ENCODE peak calls at places on chromosomes 12 and 14, in six cellular contexts. X, P, U, S, D and E are unnamed samples.

GRCh38 chr12:9363145-9363544 is 154.9 kb upstream of the PZP start:
- DNase-seq in X (no peak), P (peak), U (no peak), S (no peak), D (no peak), E (no peak)

GRCh38 chr12:109752117-109753053 is 38.8 kb downstream of the FAM222A start:
- DNase-seq in X (no peak), P (no peak), U (no peak), S (no peak), D (no peak), E (no peak)

GRCh38 chr12:10235761-10236631 is 23.3 kb downstream of the GABARAPL1 start:
- DNase-seq in X (peak), P (peak), U (peak), S (peak), D (peak), E (no peak)

GRCh38 chr14:68654471-68654941 is 138.4 kb downstream of the ZFP36L1 start:
- DNase-seq in X (peak), P (no peak), U (peak), S (no peak), D (no peak), E (no peak)

GRCh38 chr12:128864516-128865186 is 11.4 kb downstream of the GLT1D1 start:
- DNase-seq in X (no peak), P (peak), U (no peak), S (no peak), D (no peak), E (no peak)

GRCh38 chr12:51381226-51382079 is 9.8 kb downstream of the GALNT6 start:
- DNase-seq in X (peak), P (no peak), U (peak), S (peak), D (peak), E (no peak)

GRCh38 chr12:6277982-6278438 is 32.5 kb upstream of the PLEKHG6 start:
- DNase-seq in X (no peak), P (no peak), U (no peak), S (no peak), D (no peak), E (peak)

GRCh38 chr12:25570418-25570817 is 17.3 kb upstream of the LMNTD1 start:
- DNase-seq in X (no peak), P (no peak), U (no peak), S (no peak), D (no peak), E (no peak)

GRCh38 chr14:35215110-35215872 is 76.9 kb upstream of the PSMA6 start:
- DNase-seq in X (no peak), P (no peak), U (peak), S (peak), D (peak), E (no peak)

GRCh38 chr12:100995771-100996170 is 201.2 kb downstream of the ANO4 start:
- DNase-seq in X (no peak), P (no peak), U (no peak), S (no peak), D (no peak), E (no peak)

GRCh38 chr12:110289021-110289710 is 8.1 kb downstream of the ATP2A2 start:
- DNase-seq in X (no peak), P (no peak), U (no peak), S (no peak), D (no peak), E (no peak)

GRCh38 chr14:83779266-83779665 is 1750.7 kb upstream of the FLRT2 start:
- DNase-seq in X (no peak), P (no peak), U (peak), S (no peak), D (peak), E (no peak)

DNA sequence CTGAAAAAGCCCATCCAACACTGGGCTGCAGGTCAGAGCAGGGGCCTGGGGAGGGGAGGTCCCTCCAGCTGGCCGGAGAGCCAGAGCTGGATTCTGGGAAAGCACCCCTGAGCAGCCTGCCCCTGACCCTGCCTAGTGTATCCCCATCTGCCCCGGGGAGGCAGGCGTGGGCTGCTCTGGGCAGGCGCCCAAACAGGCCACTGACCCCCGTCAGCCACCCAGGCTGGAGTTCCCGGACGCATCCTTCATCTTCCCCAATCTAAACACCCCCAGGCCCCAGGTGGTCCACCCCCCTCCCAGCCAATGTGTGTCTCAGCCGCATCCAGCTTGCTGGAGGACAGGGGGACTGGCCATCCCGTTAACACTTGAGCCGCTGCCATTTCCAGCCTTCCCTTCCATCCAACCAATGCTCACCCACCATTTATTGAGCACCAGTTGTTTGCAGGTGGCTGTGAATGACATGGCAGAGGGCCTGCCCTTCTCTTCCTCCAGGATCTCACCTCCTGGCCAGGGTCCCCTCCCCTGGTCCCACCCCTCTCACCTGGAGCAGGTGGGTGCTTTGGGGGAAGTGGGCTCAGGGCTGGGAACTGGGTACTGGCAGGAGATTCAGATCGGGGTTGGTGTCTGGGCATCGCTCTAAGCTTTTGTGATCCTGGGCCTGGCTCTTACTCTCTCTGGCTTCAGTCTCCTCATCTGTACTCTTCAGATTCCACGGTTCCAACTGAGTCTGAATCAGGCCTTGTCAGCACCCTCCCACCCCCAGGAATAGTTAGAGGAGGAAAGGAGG is 743 bp upstream of the DTX1 start:
- DNase-seq in X (no peak), P (no peak), U (no peak), S (no peak), D (no peak), E (no peak)
- H3K4me3 ChIP-seq in X (no peak), P (no peak), U (no peak), S (no peak), D (no peak), E (no peak)

GRCh38 chr14:57295261-57295660 is 26.5 kb downstream of the AP5M1 start:
- DNase-seq in X (no peak), P (no peak), U (no peak), S (no peak), D (no peak), E (no peak)

GRCh38 chr14:57290753-57291152 is 22.0 kb downstream of the AP5M1 start:
- DNase-seq in X (no peak), P (no peak), U (no peak), S (no peak), D (no peak), E (no peak)

GRCh38 chr14:57297852-57298251 is 29.1 kb downstream of the AP5M1 start:
- DNase-seq in X (no peak), P (no peak), U (no peak), S (no peak), D (no peak), E (no peak)

GRCh38 chr14:57291692-57292647 is 23.2 kb downstream of the AP5M1 start:
- DNase-seq in X (no peak), P (no peak), U (no peak), S (no peak), D (no peak), E (no peak)

GRCh38 chr14:57293851-57294837 is 25.4 kb downstream of the AP5M1 start:
- DNase-seq in X (no peak), P (no peak), U (peak), S (peak), D (peak), E (no peak)
- TF ChIP-seq CTCF in X (no peak), P (peak), U (peak), S (peak), D (peak), E (peak)

GRCh38 chr12:93273834-93274705 is 103.7 kb upstream of the NUDT4 start:
- DNase-seq in X (no peak), P (no peak), U (no peak), S (no peak), D (no peak), E (no peak)
- H3K4me3 ChIP-seq in X (no peak), P (no peak), U (no peak), S (no peak), D (no peak), E (no peak)

DNA sequence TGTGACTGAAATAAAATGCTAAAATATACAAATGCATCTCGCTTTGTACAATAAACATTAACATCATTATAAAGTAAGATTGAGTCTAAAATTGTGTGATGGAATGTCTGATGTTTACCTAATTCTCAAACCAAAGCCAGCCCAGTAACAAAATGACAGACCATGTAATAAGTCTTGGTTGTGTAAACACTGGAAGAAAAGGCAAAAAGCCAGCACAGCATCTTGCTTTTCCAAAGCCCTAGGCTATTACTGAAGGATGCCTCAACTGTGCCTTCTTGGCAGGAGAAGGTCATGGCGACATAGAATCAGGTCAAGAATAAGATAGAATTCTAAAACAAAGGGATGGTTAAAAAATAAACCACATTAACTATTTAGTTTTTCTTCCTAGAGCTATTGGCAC is 169.6 kb downstream of the EGLN3 start:
- DNase-seq in X (no peak), P (no peak), U (peak), S (no peak), D (no peak), E (peak)
- TF ChIP-seq CTCF in X (no peak), P (no peak), U (no peak), S (no peak), D (no peak), E (no peak)

DNA sequence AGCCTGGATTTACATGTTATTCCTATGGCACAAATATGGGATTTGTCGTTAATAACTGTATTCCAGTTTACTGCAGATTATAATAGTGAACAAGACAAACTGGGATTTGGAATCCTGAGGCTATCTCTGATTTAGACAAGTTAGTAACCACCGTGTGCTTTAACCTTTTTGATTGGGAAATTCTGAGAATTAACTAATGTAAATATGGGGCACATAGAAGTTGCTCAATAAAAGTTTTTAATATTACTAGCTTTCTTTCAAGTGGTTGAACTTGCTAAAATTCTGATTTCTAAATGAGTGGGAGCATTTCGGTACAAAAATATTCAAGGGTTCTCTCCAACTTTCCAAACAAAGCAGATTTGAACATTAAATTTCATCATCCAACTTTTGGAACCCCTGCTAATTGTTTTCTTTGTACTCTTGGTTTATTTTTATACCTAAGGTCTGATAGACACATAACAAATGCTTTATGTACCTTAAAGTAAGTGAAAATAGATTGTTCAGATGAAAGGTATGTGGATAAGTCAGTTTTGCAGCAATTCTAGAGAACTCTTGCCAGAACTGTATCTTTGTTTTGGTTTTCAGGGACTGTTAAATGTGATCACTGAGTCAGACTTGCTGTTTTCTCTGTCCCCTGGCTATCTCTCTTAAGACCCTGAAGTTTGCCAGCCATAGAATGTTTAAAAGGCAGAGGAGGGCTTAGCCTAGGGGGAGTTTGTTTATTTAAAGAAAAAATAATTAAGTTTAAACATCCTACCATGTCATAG is 57.5 kb downstream of the FRS2 start:
- DNase-seq in X (no peak), P (no peak), U (peak), S (peak), D (peak), E (no peak)
- H3K4me3 ChIP-seq in X (no peak), P (no peak), U (no peak), S (no peak), D (no peak), E (no peak)

DNA sequence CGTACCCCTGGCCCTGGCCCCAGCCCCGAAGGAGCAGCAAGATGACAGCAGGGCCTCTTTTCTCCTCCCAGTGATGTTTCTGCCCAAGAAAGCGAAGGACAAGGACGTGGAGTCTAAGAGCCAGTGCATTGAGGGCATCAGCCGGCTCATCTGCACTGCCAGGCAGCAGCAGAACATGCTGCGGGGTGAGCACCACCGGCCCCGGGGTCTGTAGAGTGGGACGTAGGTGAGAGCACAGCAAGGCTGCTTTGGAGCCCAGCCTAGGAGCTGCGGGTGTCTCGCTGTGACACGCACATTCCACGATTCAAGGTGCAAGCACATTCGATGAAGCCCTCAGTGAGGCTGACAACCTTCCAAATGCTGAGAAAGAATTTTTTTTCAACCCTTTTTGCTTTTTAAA is 5.2 kb upstream of the TEX22 start:
- DNase-seq in X (no peak), P (no peak), U (no peak), S (no peak), D (no peak), E (no peak)
- TF ChIP-seq CTCF in X (no peak), P (no peak), U (no peak), S (no peak), D (no peak), E (no peak)

DNA sequence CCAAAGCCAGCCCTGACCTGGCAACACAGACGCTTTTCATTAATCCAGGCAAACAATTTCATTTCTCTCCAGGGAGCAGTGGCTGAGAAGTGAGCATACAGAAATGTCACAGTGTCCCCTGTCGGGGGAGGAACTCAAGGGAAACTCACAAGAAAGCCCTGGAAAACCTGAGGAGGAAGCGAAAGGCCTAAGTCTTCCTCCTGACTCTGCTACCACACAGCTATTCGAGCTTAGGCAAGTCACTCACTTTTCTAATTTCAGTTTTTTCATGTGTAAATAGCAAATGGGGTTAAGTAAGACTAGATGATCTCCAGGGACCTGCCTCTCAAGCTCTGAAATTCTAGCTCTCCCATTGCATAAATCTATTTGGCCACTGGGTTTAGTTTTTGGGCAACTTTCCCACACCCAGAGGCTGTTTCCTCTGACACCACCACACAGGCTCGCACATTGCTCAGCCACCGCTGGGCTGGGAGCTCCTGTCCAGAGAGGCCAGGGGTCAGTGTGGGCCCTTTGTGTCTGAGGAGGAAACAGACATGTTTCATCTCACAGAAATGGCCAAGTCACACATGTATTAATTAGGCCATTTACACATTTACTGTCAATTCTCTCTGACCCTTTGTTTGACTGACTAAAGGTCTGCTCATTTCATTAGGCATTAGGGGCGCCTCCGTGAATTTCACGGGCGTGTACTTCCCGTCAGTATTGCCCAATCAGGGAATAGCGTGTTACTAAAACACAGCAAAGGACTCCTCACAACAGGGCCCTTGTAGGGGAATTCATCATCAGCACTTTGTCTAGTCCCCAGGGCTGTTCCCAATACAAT is 9.8 kb upstream of the PNMA1 start:
- DNase-seq in X (peak), P (peak), U (peak), S (peak), D (peak), E (peak)
- H3K4me3 ChIP-seq in X (no peak), P (no peak), U (no peak), S (peak), D (no peak), E (no peak)

GRCh38 chr12:49296836-49297694 is 2.1 kb downstream of the PRPH start:
- DNase-seq in X (no peak), P (no peak), U (no peak), S (no peak), D (no peak), E (no peak)

GRCh38 chr12:49297695-49298060 is 2.7 kb downstream of the PRPH start:
- DNase-seq in X (no peak), P (no peak), U (no peak), S (no peak), D (no peak), E (no peak)

GRCh38 chr12:49295087-49296001 is at the start of gene PRPH:
- DNase-seq in X (peak), P (no peak), U (no peak), S (no peak), D (no peak), E (no peak)

GRCh38 chr12:49296034-49296835 is 1.3 kb downstream of the PRPH start:
- DNase-seq in X (peak), P (peak), U (no peak), S (peak), D (no peak), E (no peak)

DNA sequence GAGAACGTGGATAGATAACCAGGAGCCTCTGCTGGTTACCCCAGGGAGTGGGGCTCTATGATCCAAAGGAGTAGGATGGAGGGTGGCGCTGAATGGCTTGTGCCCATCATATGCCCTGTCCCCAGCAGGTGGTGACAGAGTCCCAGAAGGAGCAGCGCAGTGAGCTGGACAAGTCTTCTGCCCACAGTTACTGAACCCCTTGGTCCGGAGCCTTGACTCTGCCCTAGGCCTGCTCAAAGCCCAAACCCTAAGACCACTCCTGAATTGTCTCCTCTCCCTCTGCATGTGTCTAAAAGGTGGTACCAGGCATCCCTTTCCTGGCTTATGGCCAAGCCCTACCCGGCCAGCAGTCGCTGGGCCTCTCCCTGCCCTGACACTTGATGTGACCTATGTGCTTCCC is 3.2 kb downstream of the PRPH start:
- DNase-seq in X (no peak), P (no peak), U (no peak), S (no peak), D (no peak), E (no peak)
- TF ChIP-seq CTCF in X (no peak), P (peak), U (no peak), S (no peak), D (peak), E (peak)

GRCh38 chr12:48105321-48105866 is 485 bp downstream of the SENP1 start:
- DNase-seq in X (no peak), P (no peak), U (no peak), S (peak), D (peak), E (no peak)

GRCh38 chr12:48106574-48107251 is 834 bp upstream of the SENP1 start:
- DNase-seq in X (no peak), P (no peak), U (no peak), S (no peak), D (peak), E (no peak)

GRCh38 chr12:48109424-48109823 is 3.5 kb upstream of the SENP1 start:
- DNase-seq in X (no peak), P (no peak), U (no peak), S (no peak), D (no peak), E (no peak)

GRCh38 chr12:48105867-48106563 is at the start of gene SENP1:
- DNase-seq in X (peak), P (peak), U (peak), S (peak), D (peak), E (peak)

DNA sequence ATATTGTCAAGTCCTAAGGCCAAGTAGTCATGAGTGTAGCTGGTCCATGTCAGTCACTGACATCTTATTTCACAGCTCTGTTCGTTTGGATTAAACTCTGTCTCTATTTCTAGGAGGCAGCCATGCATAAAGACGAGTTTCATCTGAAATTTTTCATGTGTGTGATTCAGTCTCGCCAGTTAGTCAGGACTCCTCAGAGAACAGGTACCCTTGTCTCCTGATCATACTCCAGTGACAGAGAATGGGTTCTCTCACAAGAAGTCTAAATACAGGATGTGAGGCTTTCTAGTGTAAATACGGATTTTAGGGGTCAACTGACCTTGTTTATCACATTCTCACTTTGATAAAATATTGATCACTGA is 1.4 kb upstream of the SENP1 start:
- DNase-seq in X (no peak), P (no peak), U (no peak), S (no peak), D (no peak), E (no peak)
- H3K4me3 ChIP-seq in X (no peak), P (no peak), U (no peak), S (no peak), D (no peak), E (no peak)